ENCODE peak calls at places on chromosome X, in eight cellular contexts. W is Right ventricle myocardium superior; L is GM19239; G is stimulated activated CD8-positive, alpha-beta memory T cell treated with anti-CD3 and anti-CD28 coated beads, Interleukin-2, amount 100 ng/mL, for 1 hour; D is stimulated activated CD4-positive, alpha-beta T cell treated with anti-CD3 and anti-CD28 coated beads, Interleukin-4, amount 100 ng/mL, for 48 hours; P is stomach; E is hypothalamus; V is GM04504. H is an unnamed sample.

GRCh38 chrX:24025741-24026402 is 1.1 kb downstream of the KLHL15 start:
- DNase-seq in W (no peak), L (no peak), G (no peak), D (no peak), P (no peak), E (no peak), V (peak), H (no peak)

GRCh38 chrX:153375571-153375970 is 25.6 kb downstream of the PNMA6E start:
- DNase-seq in W (no peak), L (no peak), G (no peak), D (no peak), P (no peak), E (no peak), V (no peak), H (no peak)

GRCh38 chrX:144379156-144379555 is 495.3 kb downstream of the UBE2NL start:
- DNase-seq in W (no peak), L (no peak), G (no peak), D (no peak), P (no peak), E (no peak), V (no peak), H (no peak)

GRCh38 chrX:40644821-40645358 is 2.5 kb downstream of the CXorf38 start:
- DNase-seq in W (peak), L (no peak), G (peak), D (peak), P (peak), E (peak), V (peak), H (peak)

GRCh38 chrX:13689519-13690211 is 737 bp downstream of the RAB9A start:
- DNase-seq in W (no peak), L (no peak), G (no peak), D (no peak), P (no peak), E (no peak), V (no peak), H (no peak)

GRCh38 chrX:135596495-135596894 is 76.0 kb downstream of the INTS6L start:
- DNase-seq in W (peak), L (peak), G (no peak), D (peak), P (peak), E (peak), V (no peak), H (no peak)

GRCh38 chrX:149207518-149207917 is 297.6 kb downstream of the IDS start:
- DNase-seq in W (no peak), L (no peak), G (no peak), D (no peak), P (no peak), E (no peak), V (no peak), H (no peak)

GRCh38 chrX:86039625-86040568 is 7.5 kb downstream of the CHM start:
- DNase-seq in W (no peak), L (no peak), G (no peak), D (no peak), P (no peak), E (no peak), V (no peak), H (no peak)

GRCh38 chrX:135112096-135112729 is 8.1 kb downstream of the ETDB start:
- DNase-seq in W (no peak), L (no peak), G (no peak), D (peak), P (no peak), E (no peak), V (no peak), H (no peak)

GRCh38 chrX:153226344-153227190 is 47.5 kb downstream of the MAGEA1 start:
- DNase-seq in W (no peak), L (no peak), G (no peak), D (peak), P (no peak), E (no peak), V (no peak), H (no peak)

GRCh38 chrX:112769034-112769433 is 71.6 kb downstream of the AMOT start:
- DNase-seq in W (no peak), L (no peak), G (no peak), D (no peak), P (no peak), E (no peak), V (peak), H (no peak)

GRCh38 chrX:9291666-9292065 is 173.2 kb upstream of the TBL1X start:
- DNase-seq in W (no peak), L (no peak), G (no peak), D (no peak), P (no peak), E (no peak), V (no peak), H (no peak)

GRCh38 chrX:310621-311155 is 7.9 kb downstream of the GTPBP6 start:
- DNase-seq in W (peak), L (no peak), G (no peak), D (no peak), P (no peak), E (no peak), V (no peak), H (no peak)

GRCh38 chrX:136954930-136955329 is 74.4 kb upstream of the RBMX start:
- DNase-seq in W (no peak), L (no peak), G (no peak), D (no peak), P (no peak), E (no peak), V (peak), H (no peak)